ENCODE peak calls at places on chromosomes 12 and 14, in ten cellular contexts. J is HAP-1, U is upper lobe of left lung, K is ascending aorta, A is heart left ventricle, P is transverse colon, H is tibial nerve, D is stomach, Y is Peyer's patch, S is psoas muscle. B is an unnamed sample. For H3K4me1, the result is how much of the 10 kb centered on the place peaks cover.

GRCh38 chr12:126389215-126389841 is 1324.1 kb downstream of the AACS start:
- DNase-seq in J (no peak), U (no peak), K (no peak), A (no peak), P (peak), H (peak), D (no peak), Y (no peak), S (no peak), B (no peak)

GRCh38 chr14:34951286-34951685 is 31.5 kb upstream of the SRP54 start:
- DNase-seq in J (no peak), U (no peak), K (no peak), A (no peak), P (no peak), H (no peak), D (no peak), Y (no peak), S (no peak), B (no peak)

GRCh38 chr12:114355389-114356088 is 50.4 kb downstream of the TBX5 start:
- DNase-seq in J (no peak), U (peak), K (no peak), A (no peak), P (no peak), H (no peak), D (no peak), Y (no peak), S (no peak), B (no peak)

GRCh38 chr12:117035287-117035686 is 63.9 kb downstream of the TESC start:
- DNase-seq in J (no peak), U (no peak), K (no peak), A (no peak), P (no peak), H (no peak), D (no peak), Y (no peak), S (no peak), B (no peak)

GRCh38 chr12:94561943-94562411 is 88.4 kb downstream of the TMCC3 start:
- DNase-seq in J (no peak), U (no peak), K (no peak), A (no peak), P (peak), H (no peak), D (peak), Y (peak), S (peak), B (no peak)

GRCh38 chr12:127363392-127363791 is 903.6 kb upstream of the TMEM132C start:
- DNase-seq in J (no peak), U (no peak), K (no peak), A (no peak), P (no peak), H (no peak), D (no peak), Y (no peak), S (no peak), B (no peak)

GRCh38 chr12:25045869-25046268 is 97.0 kb upstream of the BCAT1 start:
- DNase-seq in J (no peak), U (no peak), K (no peak), A (no peak), P (no peak), H (no peak), D (no peak), Y (no peak), S (no peak), B (no peak)

GRCh38 chr14:25048170-25049126 is 1.5 kb downstream of the STXBP6 start:
- DNase-seq in J (no peak), U (no peak), K (no peak), A (peak), P (peak), H (peak), D (peak), Y (no peak), S (peak), B (peak)

GRCh38 chr12:15001733-15002471 is 29.1 kb downstream of the PDE6H start:
- DNase-seq in J (no peak), U (no peak), K (no peak), A (peak), P (peak), H (no peak), D (peak), Y (no peak), S (peak), B (peak)

GRCh38 chr14:104724981-104725771 is 1.1 kb downstream of the ADSS1 start:
- DNase-seq in J (no peak), U (no peak), K (no peak), A (peak), P (peak), H (no peak), D (peak), Y (no peak), S (peak), B (no peak)

GRCh38 chr14:20934148-20934762 is 21.0 kb upstream of the RNASE2 start:
- DNase-seq in J (no peak), U (peak), K (no peak), A (peak), P (peak), H (no peak), D (peak), Y (no peak), S (peak), B (no peak)

GRCh38 chr12:85356596-85357385 is 76.8 kb downstream of the ALX1 start:
- DNase-seq in J (peak), U (no peak), K (no peak), A (no peak), P (no peak), H (no peak), D (no peak), Y (no peak), S (no peak), B (no peak)

GRCh38 chr12:79689041-79689476 is 1.7 kb downstream of the PAWR start:
- DNase-seq in J (peak), U (no peak), K (no peak), A (no peak), P (no peak), H (no peak), D (no peak), Y (no peak), S (no peak), B (no peak)

GRCh38 chr14:99535448-99535847 is 54.2 kb downstream of the CCNK start:
- DNase-seq in J (no peak), U (no peak), K (no peak), A (no peak), P (no peak), H (no peak), D (no peak), Y (no peak), S (no peak), B (no peak)

GRCh38 chr12:78562358-78563205 is 302.0 kb upstream of the SYT1 start:
- DNase-seq in J (peak), U (no peak), K (no peak), A (no peak), P (no peak), H (no peak), D (no peak), Y (no peak), S (no peak), B (no peak)

GRCh38 chr14:67533754-67534085 is 630 bp downstream of the PLEKHH1 start:
- DNase-seq in J (peak), U (no peak), K (no peak), A (no peak), P (peak), H (no peak), D (no peak), Y (no peak), S (no peak), B (no peak)

GRCh38 chr12:50725011-50725899 is 38.6 kb upstream of the ATF1 start:
- DNase-seq in J (no peak), U (no peak), K (no peak), A (no peak), P (no peak), H (no peak), D (no peak), Y (no peak), S (no peak), B (no peak)

GRCh38 chr12:56190695-56191155 is 1.4 kb upstream of the SMARCC2 start:
- DNase-seq in J (no peak), U (no peak), K (no peak), A (no peak), P (no peak), H (no peak), D (no peak), Y (no peak), S (no peak), B (no peak)

GRCh38 chr14:61503167-61503801 is 181.9 kb downstream of the PRKCH start:
- DNase-seq in J (no peak), U (no peak), K (no peak), A (no peak), P (no peak), H (no peak), D (no peak), Y (no peak), S (no peak), B (no peak)

GRCh38 chr12:13189254-13189653 is 7.3 kb upstream of the EMP1 start:
- DNase-seq in J (no peak), U (no peak), K (no peak), A (no peak), P (no peak), H (no peak), D (no peak), Y (no peak), S (no peak), B (no peak)

GRCh38 chr12:11658796-11659195 is 9.3 kb downstream of the ETV6 start:
- DNase-seq in J (peak), U (no peak), K (no peak), A (no peak), P (no peak), H (no peak), D (no peak), Y (no peak), S (no peak), B (no peak)

GRCh38 chr14:73776194-73776537 is 62.0 kb upstream of the PNMA1 start:
- DNase-seq in J (no peak), U (no peak), K (no peak), A (no peak), P (no peak), H (no peak), D (no peak), Y (no peak), S (no peak), B (no peak)

GRCh38 chr14:104803916-104804371 is 3.0 kb downstream of the ZBTB42 start:
- DNase-seq in J (no peak), U (no peak), K (no peak), A (peak), P (no peak), H (no peak), D (no peak), Y (no peak), S (no peak), B (no peak)

GRCh38 chr12:58424735-58425379 is 483.5 kb downstream of the ATP23 start:
- DNase-seq in J (no peak), U (no peak), K (no peak), A (no peak), P (no peak), H (no peak), D (no peak), Y (no peak), S (no peak), B (no peak)

GRCh38 chr14:28161040-28161439 is 605.5 kb upstream of the FOXG1 start:
- DNase-seq in J (no peak), U (no peak), K (no peak), A (no peak), P (no peak), H (no peak), D (no peak), Y (no peak), S (no peak), B (no peak)

GRCh38 chr12:78164154-78164553 is 333.5 kb downstream of the NAV3 start:
- DNase-seq in J (no peak), U (no peak), K (no peak), A (no peak), P (no peak), H (no peak), D (no peak), Y (no peak), S (no peak), B (no peak)

GRCh38 chr12:129772463-129773169 is 131.2 kb downstream of the TMEM132D start:
- DNase-seq in J (no peak), U (no peak), K (no peak), A (no peak), P (no peak), H (no peak), D (no peak), Y (no peak), S (no peak), B (no peak)

GRCh38 chr12:92505373-92506340 is 197.1 kb upstream of the PLEKHG7 start:
- DNase-seq in J (no peak), U (peak), K (no peak), A (peak), P (peak), H (peak), D (peak), Y (peak), S (peak), B (peak)

GRCh38 chr12:94435511-94435927 is 24.1 kb downstream of the CEP83 start:
- DNase-seq in J (no peak), U (no peak), K (no peak), A (no peak), P (no peak), H (no peak), D (no peak), Y (no peak), S (no peak), B (no peak)

GRCh38 chr14:36952702-36953101 is 219.7 kb downstream of the SLC25A21 start:
- DNase-seq in J (no peak), U (no peak), K (no peak), A (no peak), P (no peak), H (no peak), D (no peak), Y (no peak), S (no peak), B (no peak)

GRCh38 chr14:20662968-20663731 is 21.2 kb upstream of the RNASE4 start:
- DNase-seq in J (peak), U (peak), K (no peak), A (peak), P (peak), H (peak), D (peak), Y (peak), S (peak), B (peak)

GRCh38 chr14:38549549-38549948 is 293.7 kb upstream of the CLEC14A start:
- DNase-seq in J (no peak), U (no peak), K (no peak), A (no peak), P (no peak), H (no peak), D (no peak), Y (no peak), S (no peak), B (no peak)

DNA sequence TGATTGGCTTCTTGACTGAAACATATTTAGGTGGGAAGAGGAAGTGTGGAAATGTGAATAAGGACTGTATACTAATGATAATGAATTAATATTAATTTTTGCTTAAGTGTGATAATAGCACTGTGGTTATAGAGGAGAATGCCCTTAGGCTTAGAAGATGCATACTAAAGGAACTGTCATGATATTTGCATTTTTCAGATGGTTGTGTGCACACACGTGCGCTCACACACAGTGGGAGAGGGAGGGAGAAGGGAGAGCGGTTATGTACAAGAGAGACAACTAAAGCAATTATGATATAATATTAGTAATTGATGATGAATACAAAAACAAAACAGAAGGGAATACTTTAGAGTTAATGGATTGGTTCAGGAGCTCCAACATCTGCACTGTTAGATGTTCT is 54.2 kb downstream of the RCOR1 start:
- DNase-seq in J (no peak), U (no peak), K (no peak), A (no peak), P (no peak), H (no peak), D (no peak), Y (no peak), S (no peak), B (no peak)
- H3K4me1 ChIP-seq in J (under half), U (under half), K (under half), A (under half), P (under half), H (under half), D (under half), Y (under half), S (under half), B (under half)

GRCh38 chr14:101820283-101820798 is 58.8 kb downstream of the PPP2R5C start:
- DNase-seq in J (no peak), U (no peak), K (no peak), A (no peak), P (no peak), H (no peak), D (no peak), Y (no peak), S (no peak), B (no peak)

GRCh38 chr14:101815994-101816393 is 54.5 kb downstream of the PPP2R5C start:
- DNase-seq in J (no peak), U (no peak), K (no peak), A (no peak), P (no peak), H (no peak), D (no peak), Y (no peak), S (no peak), B (no peak)

GRCh38 chr14:101814869-101815268 is 53.4 kb downstream of the PPP2R5C start:
- DNase-seq in J (no peak), U (no peak), K (no peak), A (no peak), P (no peak), H (no peak), D (no peak), Y (no peak), S (no peak), B (no peak)

GRCh38 chr14:101819251-101819990 is 57.9 kb downstream of the PPP2R5C start:
- DNase-seq in J (no peak), U (peak), K (no peak), A (no peak), P (peak), H (no peak), D (no peak), Y (no peak), S (no peak), B (peak)

GRCh38 chr14:101817511-101818001 is 56.0 kb downstream of the PPP2R5C start:
- DNase-seq in J (no peak), U (no peak), K (no peak), A (no peak), P (no peak), H (no peak), D (no peak), Y (no peak), S (no peak), B (no peak)
- H3K4me1 ChIP-seq in J (under half), U (under half), K (under half), A (under half), P (under half), H (under half), D (under half), Y (under half), S (under half), B (under half)

GRCh38 chr14:50088731-50089130 is 27.6 kb downstream of the VCPKMT start:
- DNase-seq in J (no peak), U (no peak), K (no peak), A (no peak), P (no peak), H (no peak), D (no peak), Y (no peak), S (no peak), B (no peak)
- H3K4me1 ChIP-seq in J (under half), U (under half), K (under half), A (under half), P (under half), H (under half), D (under half), Y (under half), S (under half), B (under half)

GRCh38 chr12:132498931-132499330 is 9.0 kb downstream of the FBRSL1 start:
- DNase-seq in J (no peak), U (no peak), K (no peak), A (no peak), P (no peak), H (no peak), D (no peak), Y (no peak), S (no peak), B (no peak)
- H3K4me1 ChIP-seq in J (under half), U (half or more), K (under half), A (half or more), P (half or more), H (under half), D (half or more), Y (half or more), S (half or more), B (under half)

GRCh38 chr12:107238276-107238675 is 144.9 kb upstream of the CRY1 start:
- DNase-seq in J (no peak), U (no peak), K (no peak), A (no peak), P (no peak), H (no peak), D (no peak), Y (no peak), S (no peak), B (no peak)
- H3K4me1 ChIP-seq in J (under half), U (under half), K (under half), A (under half), P (under half), H (under half), D (under half), Y (under half), S (under half), B (under half)

DNA sequence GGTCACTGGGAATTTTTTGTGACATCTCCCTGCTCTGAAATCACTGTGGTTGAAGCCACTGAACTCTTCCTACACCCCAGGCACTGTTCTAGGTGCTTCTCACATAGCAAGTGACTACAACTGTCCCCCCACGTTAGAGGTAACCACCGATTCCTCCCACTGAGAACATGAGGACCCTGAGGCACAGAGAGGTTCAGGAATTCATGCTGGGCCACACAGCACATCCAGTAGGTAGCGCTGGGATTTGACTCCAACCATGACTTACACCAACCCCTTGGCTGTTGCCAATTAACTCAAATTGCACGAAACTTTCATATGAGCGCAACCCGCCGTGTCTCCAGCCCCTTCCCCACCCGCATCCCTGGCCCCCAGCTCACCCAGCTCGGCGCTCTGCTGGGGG is 105.2 kb downstream of the RFLNA start:
- DNase-seq in J (no peak), U (no peak), K (no peak), A (no peak), P (no peak), H (no peak), D (no peak), Y (no peak), S (no peak), B (no peak)
- H3K4me1 ChIP-seq in J (under half), U (under half), K (under half), A (half or more), P (half or more), H (under half), D (half or more), Y (under half), S (half or more), B (under half)

GRCh38 chr12:53045646-53046045 is 4.2 kb upstream of the TNS2 start:
- DNase-seq in J (no peak), U (no peak), K (no peak), A (no peak), P (no peak), H (no peak), D (no peak), Y (no peak), S (no peak), B (no peak)
- H3K4me1 ChIP-seq in J (under half), U (under half), K (under half), A (half or more), P (half or more), H (under half), D (under half), Y (under half), S (under half), B (under half)

DNA sequence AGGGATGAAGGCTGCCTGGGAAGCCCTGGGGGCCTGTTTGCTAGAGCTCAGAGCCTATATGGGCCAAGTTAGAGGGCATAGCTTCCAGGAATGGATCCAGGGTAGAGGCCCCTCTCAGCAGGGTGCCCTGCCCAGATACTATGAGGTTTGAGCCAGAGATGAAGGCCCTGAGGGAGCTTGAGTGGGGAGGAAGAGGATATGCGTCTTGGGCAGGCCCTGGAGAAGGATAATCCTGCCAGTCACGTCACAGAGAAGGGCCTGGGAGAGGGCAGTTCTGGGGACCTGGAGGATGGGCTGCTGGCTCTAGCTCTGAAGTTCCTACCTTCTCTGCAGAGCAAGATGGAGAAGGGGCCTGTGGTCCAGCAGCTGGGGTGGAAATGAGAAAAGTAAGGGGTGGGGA is 5.9 kb upstream of the CACNB3 start:
- DNase-seq in J (no peak), U (no peak), K (no peak), A (no peak), P (no peak), H (no peak), D (no peak), Y (no peak), S (no peak), B (no peak)
- H3K4me1 ChIP-seq in J (under half), U (under half), K (under half), A (under half), P (under half), H (under half), D (under half), Y (under half), S (under half), B (under half)

B was measured in mucosa of descending colon.